ENCODE peak calls at places on chromosomes 11 and 22, in nine cellular contexts. One of them, this sample, is unnamed.

GRCh38 chr22:22897947-22898346 is 10.3 kb downstream of the IGLL5 start:
- DNase-seq in neural crest cell: no peak
- DNase-seq in GOT3: no peak
- DNase-seq in activated T-helper 1 cell treated with Interleukin-2 at 50 U/mL for 16 hours: no peak
- DNase-seq in Right ventricle myocardium superior: no peak
- DNase-seq in posterior cingulate gyrus: no peak
- DNase-seq in progenitor cell of endocrine pancreas: no peak
- DNase-seq in cardiac muscle cell: no peak
- DNase-seq in AG08395: no peak
- DNase-seq in this sample: no peak

GRCh38 chr11:91163619-91164451 is 941.0 kb upstream of the CHORDC1 start:
- DNase-seq in neural crest cell: no peak
- DNase-seq in GOT3: no peak
- DNase-seq in activated T-helper 1 cell treated with Interleukin-2 at 50 U/mL for 16 hours: no peak
- DNase-seq in Right ventricle myocardium superior: no peak
- DNase-seq in posterior cingulate gyrus: no peak
- DNase-seq in progenitor cell of endocrine pancreas: no peak
- DNase-seq in cardiac muscle cell: peak
- DNase-seq in AG08395: no peak
- DNase-seq in this sample: no peak

GRCh38 chr11:70924108-70924507 is 328.3 kb downstream of the SHANK2 start:
- DNase-seq in neural crest cell: no peak
- DNase-seq in GOT3: no peak
- DNase-seq in activated T-helper 1 cell treated with Interleukin-2 at 50 U/mL for 16 hours: no peak
- DNase-seq in Right ventricle myocardium superior: no peak
- DNase-seq in posterior cingulate gyrus: no peak
- DNase-seq in progenitor cell of endocrine pancreas: no peak
- DNase-seq in cardiac muscle cell: no peak
- DNase-seq in AG08395: no peak
- DNase-seq in this sample: no peak

GRCh38 chr11:44572431-44572830 is 7.0 kb downstream of the CD82 start:
- DNase-seq in neural crest cell: no peak
- DNase-seq in GOT3: no peak
- DNase-seq in activated T-helper 1 cell treated with Interleukin-2 at 50 U/mL for 16 hours: no peak
- DNase-seq in Right ventricle myocardium superior: no peak
- DNase-seq in posterior cingulate gyrus: no peak
- DNase-seq in progenitor cell of endocrine pancreas: no peak
- DNase-seq in cardiac muscle cell: no peak
- DNase-seq in AG08395: no peak
- DNase-seq in this sample: no peak

GRCh38 chr22:22673099-22673498 is 28.7 kb downstream of the GGTLC2 start:
- DNase-seq in neural crest cell: no peak
- DNase-seq in GOT3: no peak
- DNase-seq in activated T-helper 1 cell treated with Interleukin-2 at 50 U/mL for 16 hours: no peak
- DNase-seq in Right ventricle myocardium superior: no peak
- DNase-seq in posterior cingulate gyrus: no peak
- DNase-seq in progenitor cell of endocrine pancreas: no peak
- DNase-seq in cardiac muscle cell: no peak
- DNase-seq in AG08395: no peak
- DNase-seq in this sample: no peak

GRCh38 chr11:33027846-33028536 is 11.4 kb upstream of the TCP11L1 start:
- DNase-seq in neural crest cell: no peak
- DNase-seq in GOT3: no peak
- DNase-seq in activated T-helper 1 cell treated with Interleukin-2 at 50 U/mL for 16 hours: no peak
- DNase-seq in Right ventricle myocardium superior: no peak
- DNase-seq in posterior cingulate gyrus: no peak
- DNase-seq in progenitor cell of endocrine pancreas: no peak
- DNase-seq in cardiac muscle cell: peak
- DNase-seq in AG08395: peak
- DNase-seq in this sample: no peak

GRCh38 chr11:120130991-120131760 is 6.7 kb downstream of the TRIM29 start:
- DNase-seq in neural crest cell: no peak
- DNase-seq in GOT3: no peak
- DNase-seq in activated T-helper 1 cell treated with Interleukin-2 at 50 U/mL for 16 hours: no peak
- DNase-seq in Right ventricle myocardium superior: no peak
- DNase-seq in posterior cingulate gyrus: no peak
- DNase-seq in progenitor cell of endocrine pancreas: no peak
- DNase-seq in cardiac muscle cell: no peak
- DNase-seq in AG08395: no peak
- DNase-seq in this sample: peak

GRCh38 chr22:20988573-20989322 is 6.7 kb downstream of the LZTR1 start:
- DNase-seq in neural crest cell: no peak
- DNase-seq in GOT3: no peak
- DNase-seq in activated T-helper 1 cell treated with Interleukin-2 at 50 U/mL for 16 hours: no peak
- DNase-seq in Right ventricle myocardium superior: no peak
- DNase-seq in posterior cingulate gyrus: no peak
- DNase-seq in progenitor cell of endocrine pancreas: no peak
- DNase-seq in cardiac muscle cell: no peak
- DNase-seq in AG08395: no peak
- DNase-seq in this sample: no peak

GRCh38 chr11:109306322-109306721 is 115.7 kb upstream of the C11orf87 start:
- DNase-seq in neural crest cell: no peak
- DNase-seq in GOT3: no peak
- DNase-seq in activated T-helper 1 cell treated with Interleukin-2 at 50 U/mL for 16 hours: no peak
- DNase-seq in Right ventricle myocardium superior: no peak
- DNase-seq in posterior cingulate gyrus: no peak
- DNase-seq in progenitor cell of endocrine pancreas: no peak
- DNase-seq in cardiac muscle cell: peak
- DNase-seq in AG08395: peak
- DNase-seq in this sample: no peak

GRCh38 chr11:110712643-110713468 is 619 bp upstream of the ARHGAP20 start:
- DNase-seq in neural crest cell: no peak
- DNase-seq in GOT3: no peak
- DNase-seq in activated T-helper 1 cell treated with Interleukin-2 at 50 U/mL for 16 hours: no peak
- DNase-seq in Right ventricle myocardium superior: peak
- DNase-seq in posterior cingulate gyrus: peak
- DNase-seq in progenitor cell of endocrine pancreas: peak
- DNase-seq in cardiac muscle cell: peak
- DNase-seq in AG08395: peak
- DNase-seq in this sample: no peak

GRCh38 chr22:50053861-50054260 is 4.2 kb downstream of the TTLL8 start:
- DNase-seq in neural crest cell: no peak
- DNase-seq in GOT3: no peak
- DNase-seq in activated T-helper 1 cell treated with Interleukin-2 at 50 U/mL for 16 hours: no peak
- DNase-seq in Right ventricle myocardium superior: no peak
- DNase-seq in posterior cingulate gyrus: no peak
- DNase-seq in progenitor cell of endocrine pancreas: no peak
- DNase-seq in cardiac muscle cell: no peak
- DNase-seq in AG08395: no peak
- DNase-seq in this sample: no peak